ENCODE peak calls at places on chromosomes 1 and 21, in ten cellular contexts. T is AML-193; K is ACHN; N is left colon; U is stimulated activated CD8-positive, alpha-beta memory T cell treated with anti-CD3 and anti-CD28 coated beads, Interleukin-15, amount 100 ng/mL, for 4 hours; F is spleen; C is T-helper 9 cell; L is T1000; R is hippocampal formation; E is esophagus squamous epithelium. S is an unnamed sample.

GRCh38 chr1:10514490-10515235 is 39.9 kb downstream of the PEX14 start:
- DNase-seq in N (no peak), C (no peak), L (no peak), K (peak; percentile 41), F (no peak), E (no peak), R (no peak), U (no peak), T (peak; percentile 5), S (peak; percentile 45)

GRCh38 chr1:118333601-118334241 is 148.7 kb upstream of the SPAG17 start:
- DNase-seq in L (no peak), F (no peak), R (no peak), T (no peak), N (no peak), E (no peak), C (no peak), U (no peak), K (no peak), S (no peak)

GRCh38 chr1:234724517-234725176 is 114.7 kb upstream of the IRF2BP2 start:
- DNase-seq in E (no peak), R (no peak), U (no peak), C (no peak), F (peak; percentile 82), K (no peak), T (no peak), L (no peak), N (peak; percentile 78), S (peak; percentile 96)

GRCh38 chr1:193183019-193183643 is 3.3 kb downstream of the B3GALT2 start:
- DNase-seq in F (no peak), R (no peak), N (no peak), L (no peak), K (peak; percentile 65), U (no peak), E (no peak), T (peak; percentile 48), C (no peak), S (peak; percentile 79)

GRCh38 chr1:37556712-37557196 is at the start of gene DNALI1:
- DNase-seq in L (peak; percentile 95), R (peak; percentile 80), K (peak; percentile 81), F (peak; percentile 79), E (no peak), T (no peak), C (no peak), U (no peak), N (peak; percentile 75), S (peak; percentile 91)

GRCh38 chr1:40029608-40030007 is 10.9 kb upstream of the CAP1 start:
- DNase-seq in T (no peak), N (no peak), C (no peak), F (no peak), L (no peak), E (no peak), U (no peak), K (no peak), R (no peak), S (no peak)

GRCh38 chr21:41136286-41136685 is 31.7 kb upstream of the BACE2 start:
- DNase-seq in R (no peak), K (no peak), T (no peak), L (no peak), N (no peak), F (no peak), C (no peak), U (no peak), E (no peak), S (no peak)

GRCh38 chr1:1550087-1550486 is 9.7 kb upstream of the TMEM240 start:
- DNase-seq in K (no peak), R (no peak), L (no peak), T (no peak), C (no peak), N (no peak), F (no peak), E (no peak), U (no peak), S (no peak)

GRCh38 chr1:14704846-14705245 is 106.4 kb downstream of the KAZN start:
- DNase-seq in U (no peak), E (no peak), F (no peak), K (no peak), C (no peak), L (no peak), N (no peak), T (no peak), R (no peak), S (no peak)

GRCh38 chr1:179815642-179816041 is 62.0 kb downstream of the TOR1AIP2 start:
- DNase-seq in T (no peak), F (peak; percentile 65), K (no peak), C (no peak), L (no peak), U (no peak), R (no peak), N (no peak), E (no peak), S (no peak)

GRCh38 chr1:221701570-221702186 is 40.2 kb downstream of the DUSP10 start:
- DNase-seq in C (no peak), T (peak; percentile 22), E (no peak), L (no peak), F (no peak), U (no peak), N (no peak), R (no peak), K (no peak), S (no peak)

GRCh38 chr1:95002657-95003432 is 69.9 kb downstream of the ALG14 start:
- DNase-seq in T (no peak), E (no peak), C (no peak), N (no peak), U (no peak), L (no peak), K (no peak), F (no peak), R (no peak), S (peak; percentile 29)

GRCh38 chr1:59013276-59013927 is 229.6 kb upstream of the JUN start:
- DNase-seq in K (peak; percentile 13), L (no peak), E (no peak), N (peak; percentile 67), F (peak; percentile 82), C (no peak), T (no peak), U (no peak), R (no peak), S (peak; percentile 75)

GRCh38 chr21:42153046-42153685 is 65.8 kb upstream of the ABCG1 start:
- DNase-seq in C (no peak), N (no peak), L (no peak), F (no peak), R (no peak), U (no peak), T (no peak), E (no peak), K (no peak), S (no peak)

GRCh38 chr1:229582011-229582694 is 23.6 kb upstream of the ABCB10 start:
- DNase-seq in F (peak; percentile 74), R (no peak), E (no peak), N (peak; percentile 34), L (no peak), C (no peak), T (peak; percentile 64), U (no peak), K (no peak), S (peak; percentile 71)